ENCODE peak calls at places on chromosomes 16 and 17, in six cellular contexts. C is HepG2, L is H1, Y is K562, F is GM12891, H is GM12878. A is an unnamed sample.

GRCh38 chr17:6212766-6213165 is 142.6 kb downstream of the WSCD1 start:
- DNase-seq in Y (no peak), C (no peak), H (no peak), F (no peak), L (no peak), A (no peak)

GRCh38 chr16:82641336-82641984 is 14.7 kb downstream of the CDH13 start:
- DNase-seq in L (no peak), C (no peak), Y (no peak), F (no peak), H (no peak), A (no peak)

GRCh38 chr17:2347805-2348685 is 10.7 kb downstream of the SGSM2 start:
- DNase-seq in L (peak), F (no peak), C (peak), Y (no peak), H (no peak), A (no peak)

GRCh38 chr17:73612074-73612473 is 32.2 kb downstream of the SDK2 start:
- DNase-seq in L (no peak), C (no peak), Y (no peak), F (no peak), H (no peak), A (no peak)

GRCh38 chr17:410674-411401 is 58.2 kb upstream of the RPH3AL start:
- DNase-seq in C (no peak), L (peak), Y (peak), F (no peak), H (no peak), A (no peak)

GRCh38 chr17:60086822-60087591 is 8.3 kb upstream of the HEATR6 start:
- DNase-seq in L (no peak), H (no peak), F (no peak), C (no peak), Y (no peak), A (no peak)

GRCh38 chr16:30490210-30490609 is 17.7 kb downstream of the ITGAL start:
- DNase-seq in Y (no peak), C (no peak), F (no peak), H (no peak), L (no peak), A (no peak)

GRCh38 chr17:6439951-6440350 is 4.3 kb upstream of the PIMREG start:
- DNase-seq in H (no peak), L (no peak), Y (no peak), C (peak), F (no peak), A (no peak)

GRCh38 chr17:67746704-67747571 is 29.2 kb downstream of the NOL11 start:
- DNase-seq in C (no peak), H (no peak), L (no peak), F (no peak), Y (no peak), A (no peak)

GRCh38 chr17:59803377-59803757 is 89.4 kb downstream of the TUBD1 start:
- DNase-seq in L (no peak), Y (no peak), C (peak), H (no peak), F (no peak), A (no peak)

GRCh38 chr17:62750502-62751349 is 57.4 kb downstream of the MARCHF10 start:
- DNase-seq in F (no peak), L (peak), Y (no peak), H (no peak), C (no peak), A (no peak)

GRCh38 chr16:83113317-83113716 is 486.5 kb downstream of the CDH13 start:
- DNase-seq in L (peak), C (peak), H (no peak), F (no peak), Y (peak), A (no peak)

DNA sequence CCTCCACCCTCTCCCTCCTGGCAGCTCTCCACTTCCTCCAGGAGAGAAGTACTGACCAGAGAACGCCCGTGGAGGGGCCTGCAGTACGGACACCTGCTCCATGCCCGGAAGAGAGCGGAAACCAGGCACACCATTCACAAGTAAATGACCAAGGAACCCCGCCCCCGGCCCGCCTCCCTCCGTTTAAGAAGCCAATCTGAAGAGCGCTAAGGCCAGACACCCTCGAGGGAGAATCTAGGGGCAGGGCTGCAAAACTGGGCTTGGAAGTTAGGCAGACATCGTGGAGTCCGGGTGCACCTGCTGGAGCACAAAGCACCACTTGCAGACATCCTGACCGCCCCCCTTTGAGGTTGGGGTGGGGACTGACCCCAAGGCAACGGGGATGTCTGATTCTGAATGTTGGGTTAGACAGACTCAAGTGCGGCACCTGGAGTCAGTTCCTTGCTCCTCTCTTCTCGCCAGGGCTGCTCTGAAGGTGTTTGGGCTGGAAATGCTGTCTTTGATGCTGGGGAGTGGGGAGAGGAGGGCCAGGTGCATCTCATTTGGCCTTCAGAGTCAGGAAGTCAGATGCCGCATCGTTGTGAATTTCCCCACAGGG is 964 bp upstream of the FAAP100 start:
- DNase-seq in F (peak), Y (peak), C (peak), L (peak), H (peak), A (peak)
- TF ChIP-seq POLR2AphosphoS5 in F (no peak), Y (no peak), C (peak), L (no peak), H (peak), A (peak)

GRCh38 chr17:7589204-7589868 is 558 bp downstream of the SOX15 start:
- DNase-seq in F (peak), L (peak), H (no peak), Y (no peak), C (no peak), A (peak)

GRCh38 chr17:7587831-7588230 is 2.1 kb downstream of the SOX15 start:
- DNase-seq in C (no peak), F (no peak), Y (no peak), H (no peak), L (no peak), A (no peak)

GRCh38 chr17:7587420-7587786 is 2.5 kb downstream of the SOX15 start:
- DNase-seq in Y (no peak), F (no peak), C (no peak), H (no peak), L (no peak), A (no peak)

GRCh38 chr17:7589891-7590611 is at the start of gene SOX15:
- DNase-seq in Y (no peak), L (peak), H (no peak), C (no peak), F (no peak), A (no peak)

GRCh38 chr17:7588553-7589203 is 1.2 kb downstream of the SOX15 start:
- DNase-seq in C (no peak), Y (no peak), F (no peak), H (no peak), L (no peak), A (no peak)
- TF ChIP-seq TAF1 in C (no peak), Y (no peak), F (no peak), H (no peak), L (no peak), A (no peak)

GRCh38 chr16:86926695-86927094 is 348.3 kb downstream of the FOXL1 start:
- DNase-seq in C (no peak), F (no peak), L (no peak), H (no peak), Y (no peak), A (no peak)

GRCh38 chr16:86924537-86924936 is 346.2 kb downstream of the FOXL1 start:
- DNase-seq in H (no peak), C (no peak), L (no peak), Y (no peak), F (no peak), A (no peak)

GRCh38 chr16:86923656-86924055 is 345.3 kb downstream of the FOXL1 start:
- DNase-seq in H (no peak), F (no peak), Y (no peak), C (no peak), L (no peak), A (no peak)

GRCh38 chr16:86926146-86926545 is 347.8 kb downstream of the FOXL1 start:
- DNase-seq in L (no peak), Y (no peak), C (no peak), F (no peak), H (no peak), A (no peak)

GRCh38 chr16:86925067-86925791 is 346.9 kb downstream of the FOXL1 start:
- DNase-seq in Y (no peak), F (no peak), C (no peak), L (no peak), H (no peak), A (no peak)
- TF ChIP-seq POLR2A in Y (no peak), F (no peak), C (no peak), L (no peak), H (no peak), A (no peak)

DNA sequence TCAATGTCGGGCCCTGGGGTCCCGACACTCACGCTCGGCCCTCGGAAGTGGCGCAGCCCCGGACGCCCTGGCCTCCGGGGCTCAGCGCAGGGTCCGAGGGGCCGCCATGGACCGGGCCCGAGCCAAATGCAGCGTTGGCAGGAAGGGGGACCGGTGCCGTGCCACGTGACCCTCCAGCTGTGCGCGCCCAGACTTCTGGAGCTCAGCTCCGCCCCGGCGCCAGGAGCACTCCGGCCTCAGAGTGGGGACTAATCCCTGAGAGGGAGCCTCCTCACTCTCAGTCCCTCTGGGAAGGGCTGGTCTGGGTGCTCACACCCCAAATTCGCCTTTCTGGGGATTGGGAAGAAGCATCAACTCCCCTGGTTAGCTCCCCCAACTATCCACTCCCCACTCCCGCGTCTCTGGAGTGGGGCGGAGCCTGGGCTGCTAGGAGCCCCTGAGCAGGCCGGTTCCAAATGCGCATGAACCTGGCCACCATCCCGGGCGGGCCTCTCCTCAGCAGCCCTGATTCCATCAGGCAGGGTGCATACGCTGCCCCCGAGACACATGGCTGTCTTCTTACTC is at the start of gene B3GNT9:
- DNase-seq in C (peak), Y (peak), F (peak), H (no peak), L (peak), A (peak)
- TF ChIP-seq POLR2AphosphoS5 in C (no peak), Y (no peak), F (no peak), H (peak), L (no peak), A (no peak)

DNA sequence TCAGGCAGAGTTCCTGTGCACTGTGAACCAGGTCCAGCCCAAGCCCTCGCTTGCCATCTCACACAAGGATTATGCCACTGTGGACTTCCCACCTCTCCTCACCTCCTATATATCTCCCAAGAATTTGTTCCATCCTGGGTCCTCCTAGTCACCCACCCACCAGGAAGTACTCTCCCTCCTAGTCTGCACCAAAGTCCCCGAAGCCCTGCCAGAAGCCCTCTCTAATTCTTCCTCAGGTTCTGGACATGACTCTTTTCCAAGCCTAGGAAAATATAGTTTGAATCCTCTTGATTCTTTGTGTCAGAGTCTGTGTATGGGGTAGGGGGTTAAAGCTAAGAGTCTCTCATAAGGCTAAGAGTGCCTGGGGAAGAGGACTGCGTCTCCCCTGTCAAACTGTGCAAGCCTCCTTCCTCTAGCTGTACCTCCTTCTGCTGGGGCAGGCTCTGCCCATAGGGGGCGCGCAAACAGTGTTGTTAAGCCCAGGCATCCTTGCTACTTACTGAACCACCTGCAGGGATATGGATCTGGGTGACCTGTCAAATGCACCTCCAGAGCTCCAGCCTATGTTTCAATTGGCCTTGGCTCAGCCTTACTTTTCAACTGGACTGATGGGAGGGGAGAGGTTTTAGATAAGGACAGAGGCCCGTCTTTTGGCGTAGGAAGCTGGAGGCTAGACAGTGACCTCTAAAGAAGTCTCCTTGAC is 16.6 kb upstream of the DLX4 start:
- DNase-seq in C (peak), H (no peak), L (peak), F (peak), Y (peak), A (peak)
- TF ChIP-seq TAF1 in C (no peak), H (no peak), L (no peak), F (no peak), Y (no peak), A (no peak)

GRCh38 chr17:17042381-17042736 is at the start of gene MPRIP:
- DNase-seq in Y (no peak), L (no peak), F (no peak), C (no peak), H (no peak), A (no peak)
- TF ChIP-seq POLR2A in Y (no peak), L (no peak), F (no peak), C (no peak), H (no peak), A (peak)

GRCh38 chr17:80779961-80780380 is 211.7 kb upstream of the CHMP6 start:
- DNase-seq in H (no peak), F (no peak), Y (no peak), C (no peak), L (no peak), A (no peak)
- TF ChIP-seq POLR2AphosphoS5 in H (no peak), F (no peak), Y (no peak), C (no peak), L (no peak), A (no peak)

DNA sequence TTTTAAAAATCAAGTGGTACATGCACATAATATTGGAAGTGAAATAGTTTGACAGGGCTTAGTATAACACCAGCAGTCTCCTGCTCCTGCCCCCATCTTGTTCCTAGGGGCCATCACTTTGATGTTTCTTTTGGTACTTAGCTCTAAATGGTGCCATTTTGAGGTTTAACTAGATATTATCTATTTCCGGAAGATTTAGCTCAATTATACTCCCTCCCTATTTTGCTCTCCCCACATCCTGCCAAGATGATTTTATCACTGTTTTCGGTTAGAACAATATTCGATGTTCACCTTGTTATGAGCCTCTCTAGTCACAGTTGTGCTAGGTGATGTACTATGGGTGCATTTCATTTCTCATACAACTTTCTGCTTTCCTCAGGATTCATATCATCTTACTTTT is 20.0 kb upstream of the SLC35G3 start:
- DNase-seq in L (no peak), F (no peak), Y (no peak), H (no peak), C (no peak), A (no peak)
- TF ChIP-seq TAF1 in L (no peak), F (no peak), Y (no peak), H (no peak), C (no peak), A (no peak)

GRCh38 chr17:42655528-42655927 is 3.6 kb upstream of the TUBG2 start:
- DNase-seq in Y (no peak), H (no peak), C (no peak), F (no peak), L (no peak), A (no peak)

GRCh38 chr17:42660692-42661345 is 1.7 kb downstream of the TUBG2 start:
- DNase-seq in Y (no peak), C (no peak), L (no peak), H (no peak), F (no peak), A (no peak)

GRCh38 chr17:42657824-42658588 is 1.1 kb upstream of the TUBG2 start:
- DNase-seq in H (no peak), C (no peak), Y (no peak), L (no peak), F (no peak), A (no peak)

GRCh38 chr17:42653179-42654124 is 5.6 kb upstream of the TUBG2 start:
- DNase-seq in H (no peak), C (no peak), Y (peak), L (peak), F (no peak), A (no peak)

GRCh38 chr17:42659079-42659931 is at the start of gene TUBG2:
- DNase-seq in F (peak), Y (no peak), C (peak), L (peak), H (no peak), A (peak)
- TF ChIP-seq POLR2A in F (no peak), Y (no peak), C (peak), L (peak), H (peak), A (peak)

A was measured in GM12892.